ENCODE peak calls at places on chromosome 1, in four cellular contexts. J is H9, R is neuronal stem cell, K is trophoblast cell. S is an unnamed sample.

GRCh38 chr1:178284059-178284458 is 190.2 kb downstream of the RASAL2 start:
- DNase-seq in R (no peak), J (no peak), K (no peak), S (peak; percentile 19)

GRCh38 chr1:46202975-46203737 is at the start of gene LURAP1:
- DNase-seq in J (peak; percentile 47), R (peak; percentile 56), K (peak; percentile 52), S (peak; percentile 69)

GRCh38 chr1:110647254-110647891 is 27.4 kb downstream of the KCNA3 start:
- DNase-seq in J (no peak), K (peak; percentile 11), R (no peak), S (peak; percentile 25)

GRCh38 chr1:46183119-46183842 is 7.0 kb upstream of the P3R3URF start:
- DNase-seq in R (no peak), K (peak; percentile 79), J (peak; percentile 49), S (peak; percentile 91)

GRCh38 chr1:20486457-20487235 is 636 bp upstream of the CAMK2N1 start:
- DNase-seq in J (peak; percentile 86), R (peak; percentile 86), K (peak; percentile 64), S (peak; percentile 80)

GRCh38 chr1:25781130-25781433 is 18.9 kb upstream of the SELENON start:
- DNase-seq in K (no peak), J (no peak), R (no peak), S (no peak)

GRCh38 chr1:204337047-204337446 is 22.7 kb downstream of the PLEKHA6 start:
- DNase-seq in K (no peak), J (no peak), R (no peak), S (no peak)

GRCh38 chr1:110672001-110672752 is 2.6 kb downstream of the KCNA3 start:
- DNase-seq in R (peak; percentile 33), J (peak; percentile 38), K (peak; percentile 35), S (no peak)

GRCh38 chr1:70204578-70204977 is 801 bp downstream of the LRRC40 start:
- DNase-seq in J (no peak), R (no peak), K (no peak), S (peak; percentile 50)

GRCh38 chr1:59498640-59499039 is 201.7 kb downstream of the FGGY start:
- DNase-seq in R (no peak), K (peak; percentile 28), J (no peak), S (peak; percentile 61)

GRCh38 chr1:68220420-68220819 is 11.9 kb downstream of the WLS start:
- DNase-seq in R (no peak), J (no peak), K (peak; percentile 55), S (no peak)

GRCh38 chr1:2505461-2505994 is 20.9 kb downstream of the PANK4 start:
- DNase-seq in K (no peak), J (no peak), R (no peak), S (no peak)

GRCh38 chr1:101781437-101781836 is 215.3 kb downstream of the OLFM3 start:
- DNase-seq in K (no peak), R (no peak), J (no peak), S (peak; percentile 9)

GRCh38 chr1:51236548-51237312 is 657 bp downstream of the RNF11 start:
- DNase-seq in J (peak; percentile 33), R (peak; percentile 23), K (peak; percentile 49), S (peak; percentile 77)

DNA sequence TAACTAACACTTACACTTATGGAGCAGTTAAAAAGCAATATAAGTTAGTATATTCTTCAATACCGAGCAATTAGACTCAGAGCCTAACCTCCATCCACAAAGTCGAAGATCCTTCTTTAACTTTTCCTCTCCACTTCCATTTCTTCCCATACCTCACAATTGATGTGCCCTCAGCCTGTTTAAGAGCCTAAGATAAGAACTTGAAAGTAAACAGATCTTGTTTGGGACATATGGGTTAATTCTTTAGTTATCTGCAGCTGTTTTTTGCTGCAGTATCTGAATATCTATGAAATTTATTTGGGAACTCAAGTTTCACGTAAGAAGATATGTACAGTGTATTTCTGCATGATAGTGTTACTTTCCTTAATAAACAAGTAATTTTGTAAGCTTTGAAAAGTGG is 51.5 kb downstream of the MIGA1 start:
- DNase-seq in R (no peak), K (no peak), J (no peak), S (peak; percentile 26)
- H4K91ac ChIP-seq in R (no peak overlapping the region), K (no peak overlapping the region), J (no peak overlapping the region), S (no peak overlapping the region)

DNA sequence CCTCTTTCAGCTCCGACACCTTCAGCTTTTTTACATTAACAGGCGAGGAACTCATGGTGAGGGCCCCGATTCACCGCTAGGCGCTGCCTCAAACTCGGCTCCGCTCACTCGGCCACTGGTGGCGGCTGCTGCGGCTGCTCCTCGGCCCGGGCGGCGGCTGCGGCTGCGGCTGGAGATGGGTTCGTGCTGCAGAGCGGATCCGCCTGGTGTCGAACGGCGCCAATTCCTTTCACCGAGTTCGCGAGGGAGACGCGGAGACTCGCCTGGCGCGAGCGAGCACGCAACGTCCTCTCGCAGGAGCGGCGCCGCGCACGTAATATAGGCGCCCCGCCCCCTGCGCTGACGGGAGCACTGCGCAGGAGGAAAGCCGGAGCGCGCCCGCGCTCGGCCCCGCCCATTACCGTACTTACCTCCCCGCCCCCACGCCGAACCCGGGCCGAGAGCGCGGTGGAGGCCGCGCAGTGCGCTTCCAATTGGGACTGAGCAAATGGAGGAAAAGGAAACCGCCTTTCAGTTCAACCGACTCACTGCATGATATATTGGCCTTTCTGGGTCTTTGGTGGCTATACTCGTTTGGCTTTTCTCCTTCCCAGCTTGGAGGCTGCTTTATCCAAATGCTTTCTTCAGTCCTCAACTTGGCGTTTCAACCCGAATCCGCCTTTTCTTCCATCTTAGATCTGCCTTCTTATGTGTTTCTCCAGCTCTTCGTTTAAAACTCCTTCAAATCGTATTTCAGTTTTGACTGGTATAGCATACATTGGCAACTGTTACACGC is at the start of gene HNRNPU:
- DNase-seq in K (peak; percentile 98), J (peak; percentile 96), R (peak; percentile 94), S (peak; percentile 96)
- H2BK12ac ChIP-seq in K (peak within 1 kb of the TSS; percentile 77), J (no peak within 1 kb of the TSS), R (no peak within 1 kb of the TSS), S (peak within 1 kb of the TSS; percentile 94)

DNA sequence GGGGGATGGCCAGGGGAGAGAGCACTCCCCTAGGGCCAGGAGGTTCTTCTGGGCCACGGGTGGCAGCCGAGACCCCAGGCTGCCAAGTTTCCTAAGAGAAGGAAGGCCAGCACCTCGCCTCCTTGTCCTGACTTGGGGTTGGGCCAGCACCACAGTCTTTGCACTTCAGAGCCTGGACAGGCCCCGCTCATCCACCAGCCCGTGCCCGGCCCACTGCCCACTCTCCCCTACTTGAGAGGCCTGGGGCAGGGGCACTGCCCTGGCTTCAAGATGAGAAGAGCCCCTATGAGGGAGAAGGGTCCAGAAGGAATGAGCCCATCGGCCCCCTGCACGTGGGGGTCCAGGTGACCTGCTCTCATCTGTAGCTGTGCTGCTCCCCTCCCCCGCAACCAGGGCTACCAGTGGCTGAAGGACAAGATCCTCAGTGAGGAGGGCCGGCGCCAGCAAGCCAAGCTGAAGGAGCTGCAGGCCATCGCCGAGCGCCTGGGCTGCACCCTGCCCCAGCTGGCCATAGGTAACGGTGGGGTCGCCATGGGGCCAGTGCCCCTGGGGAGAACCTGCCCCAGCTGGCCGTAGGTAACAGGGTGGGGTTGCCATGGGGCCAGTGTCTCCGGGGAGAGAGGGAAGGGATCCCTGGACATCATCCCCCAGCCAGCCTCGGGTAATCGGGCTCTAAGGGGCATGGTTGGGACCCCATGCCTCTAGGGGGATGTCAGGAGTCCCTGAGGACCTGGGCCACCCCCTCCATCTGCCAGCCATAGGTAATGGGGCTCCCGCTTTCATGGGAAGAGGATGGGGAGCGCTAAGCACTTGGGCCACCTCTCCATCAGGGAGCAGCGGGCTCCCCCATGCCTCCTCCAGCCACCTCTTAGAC is 50.8 kb downstream of the KCNAB2 start:
- DNase-seq in K (no peak), J (no peak), R (no peak), S (no peak)
- H3K23ac ChIP-seq in K (no peak overlapping the region), J (no peak overlapping the region), R (peak overlapping the region; percentile 65), S (no peak overlapping the region)

GRCh38 chr1:33121728-33122127 is 40.8 kb downstream of the AZIN2 start:
- DNase-seq in J (no peak), R (no peak), K (no peak), S (no peak)

GRCh38 chr1:33118274-33118673 is 37.3 kb downstream of the AZIN2 start:
- DNase-seq in K (no peak), J (no peak), R (no peak), S (no peak)

GRCh38 chr1:33120436-33121231 is 39.7 kb downstream of the AZIN2 start:
- DNase-seq in R (no peak), K (no peak), J (no peak), S (no peak)

GRCh38 chr1:33119050-33119449 is 38.1 kb downstream of the AZIN2 start:
- DNase-seq in R (no peak), K (no peak), J (no peak), S (no peak)

GRCh38 chr1:33119532-33120217 is 38.7 kb downstream of the AZIN2 start:
- DNase-seq in R (no peak), J (peak; percentile 88), K (no peak), S (no peak)
- H4K91ac ChIP-seq in R (no peak overlapping the region), J (no peak overlapping the region), K (no peak overlapping the region), S (no peak overlapping the region)

DNA sequence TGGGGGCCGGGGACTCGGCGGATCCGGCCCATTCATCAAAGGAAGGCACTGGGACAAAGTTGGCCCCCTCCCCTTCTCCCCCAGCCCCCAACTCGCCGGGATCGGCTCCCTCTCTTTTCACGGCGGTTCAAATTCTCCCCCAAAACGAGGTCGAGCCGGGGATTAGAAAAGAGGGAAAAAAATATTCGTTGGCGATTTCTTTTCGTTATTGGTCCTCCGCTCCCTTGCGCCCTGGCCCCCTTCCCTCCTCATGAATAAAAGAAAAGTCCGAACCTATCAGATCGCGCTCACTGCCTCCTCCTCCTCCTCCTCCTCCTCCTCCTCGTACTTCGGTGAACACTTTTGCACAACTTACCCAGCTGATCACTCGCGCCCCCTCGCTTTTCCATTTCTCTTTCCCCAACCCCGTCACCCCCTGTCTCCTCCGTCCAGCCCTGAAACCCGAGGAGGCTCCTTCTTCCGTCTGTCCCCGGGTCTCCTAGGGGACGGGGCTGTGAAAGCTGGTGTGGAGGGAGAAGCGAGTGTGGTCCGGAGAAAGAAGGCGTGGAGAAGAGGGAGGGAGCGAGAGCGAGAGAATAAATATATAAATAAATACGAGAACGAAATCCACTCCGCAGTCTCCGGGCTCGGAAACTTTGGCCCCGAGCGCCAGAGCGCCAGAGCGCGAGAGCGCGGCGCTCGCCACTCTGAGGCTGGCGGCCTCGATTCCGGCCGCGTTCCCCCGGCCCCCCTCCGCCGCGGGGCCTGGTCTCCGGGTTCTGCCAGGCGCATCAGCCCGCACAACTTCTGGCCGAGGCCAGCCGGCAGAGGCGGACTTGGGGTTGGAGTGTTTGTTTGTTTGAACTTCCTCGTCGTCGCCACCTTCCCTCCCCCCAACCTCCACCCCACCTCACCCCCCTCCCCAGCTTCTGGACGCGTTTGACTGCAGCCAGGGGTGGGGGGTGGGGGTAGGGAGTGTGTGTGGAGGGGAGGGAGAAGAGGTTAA is at the start of gene PAX7:
- DNase-seq in K (no peak), J (peak; percentile 93), R (no peak), S (no peak)
- H2BK12ac ChIP-seq in K (no peak within 1 kb of the TSS), J (no peak within 1 kb of the TSS), R (peak within 1 kb of the TSS; percentile 36), S (no peak within 1 kb of the TSS)

GRCh38 chr1:108199231-108199657 is 899 bp downstream of the SLC25A24 start:
- DNase-seq in R (peak; percentile 3), K (peak; percentile 52), J (no peak), S (peak; percentile 52)

GRCh38 chr1:108201682-108202081 is 1.5 kb upstream of the SLC25A24 start:
- DNase-seq in K (no peak), J (no peak), R (no peak), S (no peak)

GRCh38 chr1:108200627-108201106 is 524 bp upstream of the SLC25A24 start:
- DNase-seq in J (no peak), R (no peak), K (peak; percentile 56), S (peak; percentile 65)

GRCh38 chr1:108194051-108194450 is 6.1 kb downstream of the SLC25A24 start:
- DNase-seq in R (no peak), K (no peak), J (no peak), S (peak; percentile 9)

GRCh38 chr1:108199781-108200626 is at the start of gene SLC25A24:
- DNase-seq in R (peak; percentile 73), J (peak; percentile 86), K (peak; percentile 76), S (peak; percentile 79)
- H3K23ac ChIP-seq in R (peak within 1 kb of the TSS; percentile 99), J (no peak within 1 kb of the TSS), K (peak within 1 kb of the TSS; percentile 79), S (peak within 1 kb of the TSS; percentile 94)